ENCODE peak calls at places on chromosomes 13 and 19, in five cellular contexts. M, B, Q, P and L are unnamed samples.

GRCh38 chr19:13102666-13103584 is at the start of gene LYL1:
- DNase-seq in M (no peak), B (no peak), Q (peak; percentile 83), P (peak; percentile 56), L (no peak)

GRCh38 chr13:33953203-33953602 is 135.3 kb downstream of the RFC3 start:
- DNase-seq in M (peak; percentile 13), B (no peak), Q (no peak), P (no peak), L (peak; percentile 84)

GRCh38 chr13:20566424-20566916 is 487 bp upstream of the IFT88 start:
- DNase-seq in M (peak; percentile 89), B (peak; percentile 48), Q (no peak), P (peak; percentile 32), L (peak; percentile 93)

GRCh38 chr19:40466219-40467006 is at the start of gene SPTBN4:
- DNase-seq in M (no peak), B (no peak), Q (peak; percentile 10), P (no peak), L (peak; percentile 11)

GRCh38 chr13:30577381-30577780 is 40.3 kb upstream of the USPL1 start:
- DNase-seq in M (peak; percentile 90), B (peak; percentile 57), Q (no peak), P (peak; percentile 87), L (peak; percentile 97)

GRCh38 chr19:47461876-47462275 is 9.8 kb downstream of the SLC8A2 start:
- DNase-seq in M (no peak), B (no peak), Q (no peak), P (no peak), L (no peak)

GRCh38 chr19:22286151-22286810 is at the start of gene ZNF729:
- DNase-seq in M (no peak), B (no peak), Q (no peak), P (no peak), L (no peak)

GRCh38 chr19:3061214-3062161 is 807 bp downstream of the TLE5 start:
- DNase-seq in M (no peak), B (no peak), Q (no peak), P (no peak), L (peak; percentile 61)

GRCh38 chr19:8221161-8221560 is 12.0 kb downstream of the CERS4 start:
- DNase-seq in M (no peak), B (no peak), Q (no peak), P (no peak), L (no peak)

GRCh38 chr13:65856464-65856863 is 1373.7 kb downstream of the PCDH9 start:
- DNase-seq in M (no peak), B (no peak), Q (no peak), P (no peak), L (peak; percentile 0)

GRCh38 chr19:39736088-39736487 is 1.7 kb downstream of the CLC start:
- DNase-seq in M (no peak), B (no peak), Q (no peak), P (no peak), L (no peak)

GRCh38 chr19:11261902-11262839 is at the start of gene DOCK6:
- DNase-seq in M (peak; percentile 32), B (no peak), Q (peak; percentile 80), P (no peak), L (peak; percentile 72)

GRCh38 chr19:46416077-46416709 is 2.8 kb upstream of the CCDC8 start:
- DNase-seq in M (peak; percentile 63), B (peak; percentile 40), Q (peak; percentile 98), P (no peak), L (peak; percentile 86)

GRCh38 chr19:30228113-30228725 is 144.0 kb upstream of the ZNF536 start:
- DNase-seq in M (no peak), B (no peak), Q (peak; percentile 58), P (no peak), L (peak; percentile 53)

GRCh38 chr13:94009696-94010095 is 469.8 kb downstream of the DCT start:
- DNase-seq in M (peak; percentile 23), B (no peak), Q (no peak), P (no peak), L (peak; percentile 70)

GRCh38 chr19:1651548-1652394 is 644 bp downstream of the TCF3 start:
- DNase-seq in M (no peak), B (no peak), Q (peak; percentile 79), P (peak; percentile 76), L (peak; percentile 74)

GRCh38 chr13:93230466-93230865 is 3.9 kb downstream of the GPC6 start:
- DNase-seq in M (peak; percentile 50), B (no peak), Q (no peak), P (no peak), L (peak; percentile 89)

GRCh38 chr19:3538258-3538929 is 580 bp upstream of the TEKTIP1 start:
- DNase-seq in M (no peak), B (no peak), Q (no peak), P (no peak), L (no peak)

GRCh38 chr13:97502192-97502591 is 68.2 kb downstream of the RAP2A start:
- DNase-seq in M (no peak), B (no peak), Q (no peak), P (no peak), L (no peak)

GRCh38 chr13:94799330-94799729 is 87.0 kb upstream of the SOX21 start:
- DNase-seq in M (no peak), B (no peak), Q (no peak), P (no peak), L (no peak)

GRCh38 chr19:39128511-39129079 is 3.0 kb downstream of the PAK4 start:
- DNase-seq in M (no peak), B (no peak), Q (no peak), P (no peak), L (peak; percentile 51)

GRCh38 chr13:106432636-106433035 is 102.8 kb downstream of the EFNB2 start:
- DNase-seq in M (peak; percentile 27), B (peak; percentile 41), Q (no peak), P (no peak), L (peak; percentile 32)

GRCh38 chr19:42250666-42251531 is 4.0 kb downstream of the ERF start:
- DNase-seq in M (no peak), B (no peak), Q (no peak), P (peak; percentile 4), L (peak; percentile 86)

GRCh38 chr13:93686399-93686798 is 459.8 kb downstream of the GPC6 start:
- DNase-seq in M (no peak), B (no peak), Q (no peak), P (no peak), L (no peak)

GRCh38 chr13:112069063-112069726 is 2.2 kb downstream of the SOX1 start:
- DNase-seq in M (no peak), B (no peak), Q (peak; percentile 62), P (no peak), L (no peak)
- TF ChIP-seq EZH2 in M (no peak), B (no peak), Q (peak; percentile 97), P (no peak), L (peak; percentile 94)

GRCh38 chr13:46012404-46012803 is 40.1 kb downstream of the ZC3H13 start:
- DNase-seq in M (peak; percentile 57), B (no peak), Q (no peak), P (no peak), L (peak; percentile 6)

GRCh38 chr13:46008631-46009030 is 43.9 kb downstream of the ZC3H13 start:
- DNase-seq in M (no peak), B (no peak), Q (no peak), P (no peak), L (no peak)

GRCh38 chr13:46010148-46010547 is 42.4 kb downstream of the ZC3H13 start:
- DNase-seq in M (no peak), B (no peak), Q (peak; percentile 40), P (no peak), L (peak; percentile 28)

GRCh38 chr13:46006688-46007452 is 45.7 kb downstream of the ZC3H13 start:
- DNase-seq in M (no peak), B (no peak), Q (no peak), P (no peak), L (peak; percentile 24)
- TF ChIP-seq EZH2phosphoT487 in M (no peak), B (no peak), Q (no peak), P (no peak), L (no peak)

GRCh38 chr13:76014618-76015315 is 378.6 kb downstream of the LMO7 start:
- DNase-seq in M (peak; percentile 30), B (no peak), Q (no peak), P (no peak), L (peak; percentile 57)
- H3K9ac ChIP-seq in M (no peak overlapping the region), B (no peak overlapping the region), Q (no peak overlapping the region), P (no peak overlapping the region), L (no peak overlapping the region)

GRCh38 chr19:55086730-55087541 is 11.3 kb downstream of the EPS8L1 start:
- DNase-seq in M (no peak), B (no peak), Q (peak; percentile 99), P (no peak), L (peak; percentile 97)
- TF ChIP-seq EZH2 in M (no peak), B (no peak), Q (no peak), P (no peak), L (peak; percentile 24)

GRCh38 chr19:57643734-57644133 is 10.8 kb downstream of the ZNF211 start:
- DNase-seq in M (no peak), B (no peak), Q (no peak), P (no peak), L (no peak)

GRCh38 chr19:57648336-57649003 is 15.5 kb downstream of the ZNF211 start:
- DNase-seq in M (no peak), B (no peak), Q (no peak), P (no peak), L (no peak)

GRCh38 chr19:57641715-57642234 is 8.8 kb downstream of the ZNF211 start:
- DNase-seq in M (no peak), B (no peak), Q (no peak), P (no peak), L (no peak)

GRCh38 chr19:57637379-57637778 is 4.4 kb downstream of the ZNF211 start:
- DNase-seq in M (no peak), B (no peak), Q (no peak), P (no peak), L (no peak)

DNA sequence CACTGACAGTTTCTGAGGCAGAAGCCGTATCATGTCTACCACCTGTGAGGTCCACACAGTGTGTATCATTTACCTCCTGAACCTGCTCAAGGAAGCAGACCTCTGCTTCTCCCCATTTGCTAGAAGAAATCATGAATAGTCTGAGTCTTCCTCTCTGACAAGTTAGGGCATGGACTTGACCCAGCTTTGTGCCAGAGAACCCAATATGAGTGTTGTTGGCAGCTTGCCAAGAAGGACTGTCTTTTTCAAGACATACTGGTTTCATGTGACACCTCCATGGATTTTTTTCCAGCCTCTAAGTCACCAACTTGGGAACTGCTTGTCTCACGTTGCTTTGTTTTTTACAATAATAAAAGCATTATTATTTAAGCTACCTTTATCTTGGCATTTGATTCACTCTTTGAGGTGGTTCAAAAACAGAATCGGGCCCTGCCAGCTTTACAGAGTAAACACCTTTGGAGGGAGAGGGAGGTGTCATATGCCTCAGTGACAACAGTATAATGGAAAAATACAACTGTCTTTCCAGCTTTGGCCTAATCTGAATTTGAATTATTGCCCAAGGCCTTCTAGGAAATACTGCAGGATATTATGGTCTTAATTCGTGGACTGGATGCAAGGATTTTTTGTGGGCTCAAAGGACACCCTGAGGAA is 9.6 kb downstream of the ZNF211 start:
- DNase-seq in M (no peak), B (no peak), Q (no peak), P (no peak), L (no peak)
- TF ChIP-seq EZH2phosphoT487 in M (no peak), B (no peak), Q (no peak), P (no peak), L (no peak)

GRCh38 chr19:45102481-45102880 is 9.5 kb downstream of the PPP1R37 start:
- DNase-seq in M (no peak), B (no peak), Q (no peak), P (no peak), L (no peak)
- H3K9ac ChIP-seq in M (no peak overlapping the region), B (no peak overlapping the region), Q (no peak overlapping the region), P (no peak overlapping the region), L (no peak overlapping the region)